ENCODE peak calls at places on chromosomes 4 and X, in seven cellular contexts. B, G, T, K, D, Z and Q are unnamed samples.

GRCh38 chr4:128660361-128660964 is 149.0 kb upstream of the JADE1 start:
- DNase-seq in K (no peak), B (no peak), T (peak), Z (no peak), G (peak), D (peak), Q (no peak)

GRCh38 chrX:148310402-148311200 is 189.8 kb upstream of the AFF2 start:
- DNase-seq in T (no peak), Z (peak), B (no peak), K (no peak), D (no peak), G (no peak), Q (no peak)

GRCh38 chr4:121706595-121707021 is 9.8 kb upstream of the ANXA5 start:
- DNase-seq in G (peak), K (no peak), Z (peak), B (no peak), D (no peak), T (peak), Q (no peak)

GRCh38 chr4:1241936-1242505 is 6.9 kb downstream of the CTBP1 start:
- DNase-seq in B (peak), T (no peak), D (peak), G (no peak), K (no peak), Z (no peak), Q (no peak)

GRCh38 chrX:66408507-66408906 is 230.4 kb downstream of the EDA2R start:
- DNase-seq in T (no peak), G (no peak), B (peak), K (no peak), Z (no peak), D (no peak), Q (no peak)

GRCh38 chr4:38523054-38523453 is 140.9 kb upstream of the KLF3 start:
- DNase-seq in B (no peak), K (no peak), G (no peak), T (no peak), D (no peak), Z (no peak), Q (no peak)

GRCh38 chr4:122930877-122931276 is 8.5 kb upstream of the NUDT6 start:
- DNase-seq in K (no peak), Z (no peak), G (peak), D (no peak), B (no peak), T (peak), Q (no peak)

GRCh38 chr4:20639346-20639745 is 60.9 kb upstream of the PACRGL start:
- DNase-seq in D (no peak), T (no peak), K (no peak), G (no peak), B (no peak), Z (no peak), Q (no peak)

GRCh38 chrX:2608638-2609430 is 82.3 kb upstream of the CD99 start:
- DNase-seq in K (no peak), B (peak), T (peak), Z (peak), G (peak), D (peak), Q (peak)

GRCh38 chr4:103204114-103204513 is 6.0 kb upstream of the CENPE start:
- DNase-seq in B (no peak), D (no peak), K (no peak), Z (no peak), G (peak), T (no peak), Q (no peak)

GRCh38 chr4:41748074-41748787 is at the start of gene PHOX2B:
- DNase-seq in B (peak), Z (no peak), D (no peak), K (no peak), T (no peak), G (no peak), Q (no peak)

GRCh38 chr4:169971456-169972015 is 54.7 kb downstream of the MFAP3L start:
- DNase-seq in K (no peak), B (no peak), T (no peak), D (no peak), G (peak), Z (no peak), Q (no peak)

GRCh38 chrX:139126493-139126892 is 404.0 kb upstream of the F9 start:
- DNase-seq in Z (peak), G (no peak), T (no peak), D (no peak), K (no peak), B (peak), Q (peak)

GRCh38 chrX:111483876-111484275 is 27.6 kb upstream of the SERTM2 start:
- DNase-seq in K (no peak), B (no peak), T (no peak), Z (no peak), G (no peak), D (no peak), Q (no peak)

GRCh38 chrX:1713296-1713695 is 98.4 kb downstream of the ASMT start:
- DNase-seq in Z (no peak), D (no peak), K (no peak), G (no peak), B (no peak), T (no peak), Q (no peak)

GRCh38 chr4:123564758-123565346 is 168.3 kb downstream of the SPRY1 start:
- DNase-seq in K (no peak), G (peak), B (peak), T (peak), Z (peak), D (no peak), Q (peak)

GRCh38 chr4:110183643-110184042 is 14.8 kb downstream of the ELOVL6 start:
- DNase-seq in T (no peak), K (no peak), Z (no peak), D (no peak), G (no peak), B (no peak), Q (no peak)

GRCh38 chr4:87090305-87090704 is 130.1 kb downstream of the KLHL8 start:
- DNase-seq in Z (no peak), D (no peak), B (no peak), K (no peak), T (no peak), G (no peak), Q (no peak)

GRCh38 chr4:145231906-145232700 is 51.7 kb upstream of the OTUD4 start:
- DNase-seq in D (no peak), B (no peak), G (peak), T (peak), K (no peak), Z (no peak), Q (no peak)

GRCh38 chr4:141109983-141110382 is 23.3 kb downstream of the RNF150 start:
- DNase-seq in B (no peak), D (no peak), G (no peak), K (no peak), T (no peak), Z (no peak), Q (no peak)

GRCh38 chr4:8050555-8051206 is 107.9 kb downstream of the ABLIM2 start:
- DNase-seq in G (peak), T (peak), D (peak), K (no peak), B (no peak), Z (no peak), Q (peak)

GRCh38 chrX:2879670-2880069 is 49.5 kb downstream of the ARSD start:
- DNase-seq in D (no peak), Z (no peak), B (no peak), T (no peak), G (no peak), K (no peak), Q (no peak)

GRCh38 chr4:55031158-55031557 is 94.2 kb downstream of the KDR start:
- DNase-seq in D (no peak), B (no peak), Z (no peak), G (no peak), K (no peak), T (no peak), Q (no peak)

GRCh38 chrX:12825801-12826200 is 34.6 kb downstream of the PRPS2 start:
- DNase-seq in D (no peak), K (no peak), T (peak), B (no peak), G (peak), Z (no peak), Q (no peak)

GRCh38 chr4:124530464-124531077 is 182.0 kb downstream of the ANKRD50 start:
- DNase-seq in T (peak), B (no peak), G (peak), Z (no peak), D (no peak), K (no peak), Q (no peak)

GRCh38 chr4:35885081-35885480 is 359.2 kb downstream of the ARAP2 start:
- DNase-seq in Z (no peak), B (no peak), K (no peak), T (no peak), G (no peak), D (no peak), Q (no peak)

GRCh38 chrX:46791927-46792825 is 33.3 kb upstream of the SLC9A7 start:
- DNase-seq in T (peak), D (no peak), Z (no peak), B (peak), K (no peak), G (peak), Q (no peak)

GRCh38 chr4:93409035-93409434 is 419.5 kb upstream of the ATOH1 start:
- DNase-seq in G (no peak), B (no peak), Z (no peak), K (no peak), D (no peak), T (no peak), Q (no peak)

GRCh38 chr4:148730766-148731165 is 288.6 kb upstream of the NR3C2 start:
- DNase-seq in D (no peak), Z (no peak), G (no peak), K (no peak), T (no peak), B (no peak), Q (no peak)